ENCODE peak calls at places on chromosomes 3 and 15, in nine cellular contexts. L, R, F, Y, H, U, E, O and X are unnamed samples.

GRCh38 chr15:77032647-77033416 is 37.9 kb downstream of the PSTPIP1 start:
- DNase-seq in L (peak; percentile 3), R (no peak), F (peak; percentile 46), Y (no peak), H (no peak), U (no peak), E (no peak), O (no peak), X (peak; percentile 13)

GRCh38 chr15:30649952-30650929 is 24.3 kb downstream of the ARHGAP11B start:
- DNase-seq in L (no peak), R (no peak), F (no peak), Y (no peak), H (no peak), U (no peak), E (no peak), O (no peak), X (no peak)

GRCh38 chr15:52672661-52673060 is 6.5 kb downstream of the ATOSA start:
- DNase-seq in L (no peak), R (no peak), F (no peak), Y (no peak), H (no peak), U (no peak), E (no peak), O (no peak), X (no peak)

GRCh38 chr15:45583731-45584639 is 3.2 kb upstream of the BLOC1S6 start:
- DNase-seq in L (no peak), R (no peak), F (no peak), Y (peak; percentile 11), H (no peak), U (no peak), E (no peak), O (no peak), X (no peak)

GRCh38 chr15:92663250-92663951 is 7.8 kb upstream of the FAM174B start:
- DNase-seq in L (no peak), R (no peak), F (no peak), Y (no peak), H (no peak), U (no peak), E (no peak), O (no peak), X (no peak)

GRCh38 chr15:59689626-59690236 is 611 bp upstream of the BNIP2 start:
- DNase-seq in L (peak; percentile 93), R (peak; percentile 81), F (peak; percentile 88), Y (peak; percentile 83), H (peak; percentile 79), U (peak; percentile 49), E (peak; percentile 21), O (peak; percentile 46), X (peak; percentile 87)

GRCh38 chr3:140834266-140835037 is 107.2 kb upstream of the SLC25A36 start:
- DNase-seq in L (no peak), R (no peak), F (no peak), Y (no peak), H (no peak), U (no peak), E (no peak), O (no peak), X (no peak)

GRCh38 chr15:65055201-65055870 is 10.1 kb downstream of the SLC51B start:
- DNase-seq in L (no peak), R (no peak), F (peak; percentile 69), Y (no peak), H (no peak), U (no peak), E (no peak), O (no peak), X (no peak)

GRCh38 chr3:33886015-33886414 is 87.6 kb downstream of the PDCD6IP start:
- DNase-seq in L (no peak), R (no peak), F (no peak), Y (no peak), H (no peak), U (no peak), E (no peak), O (no peak), X (no peak)

GRCh38 chr3:113867506-113867905 is 28.9 kb downstream of the GRAMD1C start:
- DNase-seq in L (no peak), R (no peak), F (no peak), Y (no peak), H (no peak), U (no peak), E (no peak), O (no peak), X (no peak)

GRCh38 chr15:94584833-94585244 is 353.5 kb downstream of the MCTP2 start:
- DNase-seq in L (no peak), R (peak; percentile 8), F (no peak), Y (peak; percentile 57), H (peak; percentile 63), U (peak; percentile 19), E (no peak), O (no peak), X (no peak)

GRCh38 chr3:150118219-150118618 is 147.5 kb upstream of the PFN2 start:
- DNase-seq in L (no peak), R (no peak), F (no peak), Y (no peak), H (no peak), U (no peak), E (no peak), O (no peak), X (no peak)

GRCh38 chr3:168951884-168952283 is 711.6 kb downstream of the MECOM start:
- DNase-seq in L (no peak), R (no peak), F (peak; percentile 31), Y (no peak), H (no peak), U (no peak), E (no peak), O (no peak), X (no peak)

GRCh38 chr3:187746059-187746453 is 788 bp upstream of the BCL6 start:
- DNase-seq in L (no peak), R (no peak), F (no peak), Y (peak; percentile 38), H (no peak), U (no peak), E (no peak), O (no peak), X (no peak)

GRCh38 chr3:23240386-23240785 is 37.3 kb downstream of the UBE2E2 start:
- DNase-seq in L (no peak), R (no peak), F (no peak), Y (no peak), H (no peak), U (no peak), E (no peak), O (no peak), X (no peak)

GRCh38 chr15:89107984-89108383 is 19.7 kb downstream of the ABHD2 start:
- DNase-seq in L (no peak), R (no peak), F (no peak), Y (no peak), H (no peak), U (no peak), E (no peak), O (no peak), X (no peak)
- H3K36me3 ChIP-seq in L (no peaks in the 10 kb centered on the region), R (no peaks in the 10 kb centered on the region), F (peaks cover 15% of the 10 kb centered on the region), Y (no peaks in the 10 kb centered on the region), H (peaks cover 7% of the 10 kb centered on the region), U (peaks cover 31% of the 10 kb centered on the region), E (peaks cover 13% of the 10 kb centered on the region), O (peaks cover 15% of the 10 kb centered on the region), X (peaks cover 3% of the 10 kb centered on the region)

GRCh38 chr3:48440590-48440958 is 517 bp downstream of the TMA7 start:
- DNase-seq in L (no peak), R (no peak), F (no peak), Y (peak; percentile 41), H (peak; percentile 16), U (no peak), E (no peak), O (no peak), X (no peak)

GRCh38 chr3:48446425-48447193 is at the start of gene ATRIP:
- DNase-seq in L (peak; percentile 91), R (peak; percentile 88), F (peak; percentile 96), Y (peak; percentile 90), H (peak; percentile 94), U (peak; percentile 84), E (peak; percentile 78), O (peak; percentile 88), X (peak; percentile 93)

GRCh38 chr3:48441940-48442339 is 1.9 kb downstream of the TMA7 start:
- DNase-seq in L (no peak), R (no peak), F (no peak), Y (no peak), H (no peak), U (no peak), E (no peak), O (no peak), X (no peak)

GRCh38 chr3:48446043-48446424 is 503 bp upstream of the ATRIP start:
- DNase-seq in L (no peak), R (no peak), F (no peak), Y (no peak), H (no peak), U (no peak), E (no peak), O (no peak), X (no peak)

DNA sequence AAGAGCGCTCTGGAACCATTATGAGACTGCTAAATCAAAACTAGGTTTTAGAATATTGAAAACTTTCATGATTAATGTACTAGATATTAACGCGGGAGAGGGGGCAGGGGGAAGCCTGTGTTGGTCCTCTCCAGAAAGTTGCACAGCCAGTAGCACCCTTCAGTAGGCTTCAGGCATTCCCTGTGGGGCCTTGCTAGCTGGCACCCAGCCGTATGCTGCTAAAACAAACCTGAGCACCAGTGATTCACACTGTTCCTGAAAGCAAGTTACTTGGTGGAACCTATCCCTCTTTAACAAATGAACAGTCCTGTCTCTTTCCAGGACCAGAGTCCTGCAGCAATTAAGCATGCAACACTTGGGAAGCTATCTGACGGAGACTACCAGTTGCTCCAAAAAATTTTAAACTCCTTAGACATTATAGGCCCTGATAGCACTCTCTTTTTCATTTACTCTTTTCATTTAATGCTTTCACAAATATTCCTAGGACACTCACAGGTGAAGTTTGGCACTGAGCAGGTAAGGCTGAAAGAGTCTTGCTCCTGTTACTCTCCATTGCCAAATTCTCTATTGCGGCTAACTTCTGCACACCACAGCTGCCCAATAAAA is 1.2 kb upstream of the ATRIP start:
- DNase-seq in L (no peak), R (no peak), F (no peak), Y (no peak), H (no peak), U (no peak), E (no peak), O (no peak), X (no peak)
- H3K4me3 ChIP-seq in L (no peak overlapping the region), R (no peak overlapping the region), F (peak overlapping the region; percentile 78), Y (no peak overlapping the region), H (peak overlapping the region; percentile 98), U (no peak overlapping the region), E (no peak overlapping the region), O (peak overlapping the region; percentile 73), X (peak overlapping the region; percentile 95)

GRCh38 chr15:40906101-40906946 is 12.1 kb downstream of the VPS18 start:
- DNase-seq in L (peak; percentile 94), R (peak; percentile 95), F (peak; percentile 93), Y (peak; percentile 96), H (peak; percentile 88), U (peak; percentile 70), E (peak; percentile 53), O (peak; percentile 97), X (peak; percentile 96)
- H3K4me1 ChIP-seq in L (peaks cover 36% of the 10 kb centered on the region), R (peaks cover 77% of the 10 kb centered on the region), F (peaks cover 30% of the 10 kb centered on the region), Y (peaks cover 5% of the 10 kb centered on the region), H (peaks cover 16% of the 10 kb centered on the region), U (peaks cover 23% of the 10 kb centered on the region), E (peaks cover 21% of the 10 kb centered on the region), O (peaks cover 14% of the 10 kb centered on the region), X (peaks cover 8% of the 10 kb centered on the region)

DNA sequence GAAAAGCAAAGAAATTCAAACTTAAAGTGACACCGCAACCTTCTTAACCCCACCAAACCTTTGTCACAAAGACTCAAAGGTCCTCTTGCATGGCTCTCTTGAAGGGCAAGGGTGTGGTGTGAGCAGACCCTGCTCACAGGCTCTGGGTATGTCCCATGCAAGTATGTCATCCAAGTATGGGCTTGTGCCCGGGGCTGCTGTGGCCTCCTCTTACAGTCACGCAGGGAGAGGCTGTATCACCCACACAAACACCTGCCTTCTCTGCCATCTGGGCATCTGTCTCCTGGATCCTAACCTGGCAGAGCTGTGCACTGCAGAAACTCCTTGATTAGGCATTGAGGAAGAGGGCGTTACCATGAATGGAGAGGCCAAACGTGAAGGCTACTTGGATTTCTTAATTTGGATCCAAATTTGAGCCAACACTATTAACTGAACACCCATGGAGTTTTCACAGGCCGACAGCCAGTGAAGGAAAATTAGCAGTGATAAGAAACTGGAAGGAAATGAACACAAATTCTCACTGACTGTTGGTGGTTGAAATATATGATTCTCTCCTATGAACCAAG is 146.6 kb downstream of the DUT start:
- DNase-seq in L (no peak), R (no peak), F (no peak), Y (no peak), H (no peak), U (no peak), E (no peak), O (no peak), X (no peak)
- H3K36me3 ChIP-seq in L (no peaks in the 10 kb centered on the region), R (no peaks in the 10 kb centered on the region), F (peaks cover 70% of the 10 kb centered on the region), Y (no peaks in the 10 kb centered on the region), H (no peaks in the 10 kb centered on the region), U (no peaks in the 10 kb centered on the region), E (no peaks in the 10 kb centered on the region), O (no peaks in the 10 kb centered on the region), X (no peaks in the 10 kb centered on the region)